ENCODE peak calls at places on chromosomes 2 and 18, in four cellular contexts. One of them, this sample, is unnamed.

GRCh38 chr18:46641917-46642316 is 15.1 kb downstream of the LOXHD1 start:
- DNase-seq in IMR-90: no peak
- DNase-seq in mesendoderm: no peak
- DNase-seq in H1: no peak
- DNase-seq in this sample: no peak

GRCh38 chr2:64945973-64946736 is 43.0 kb upstream of the SLC1A4 start:
- DNase-seq in IMR-90: peak
- DNase-seq in mesendoderm: no peak
- DNase-seq in H1: no peak
- DNase-seq in this sample: no peak

GRCh38 chr2:150133623-150134022 is 353.8 kb downstream of the RND3 start:
- DNase-seq in IMR-90: peak
- DNase-seq in mesendoderm: peak
- DNase-seq in H1: no peak
- DNase-seq in this sample: no peak

GRCh38 chr2:224173210-224173609 is 134.1 kb upstream of the SERPINE2 start:
- DNase-seq in IMR-90: no peak
- DNase-seq in mesendoderm: no peak
- DNase-seq in H1: no peak
- DNase-seq in this sample: no peak

GRCh38 chr2:209600257-209601180 is 171.1 kb upstream of the UNC80 start:
- DNase-seq in IMR-90: no peak
- DNase-seq in mesendoderm: peak
- DNase-seq in H1: no peak
- DNase-seq in this sample: no peak

GRCh38 chr2:37267685-37268084 is 36.2 kb downstream of the NDUFAF7 start:
- DNase-seq in IMR-90: no peak
- DNase-seq in mesendoderm: no peak
- DNase-seq in H1: no peak
- DNase-seq in this sample: no peak

GRCh38 chr2:29139152-29139551 is 23.9 kb downstream of the CLIP4 start:
- DNase-seq in IMR-90: peak
- DNase-seq in mesendoderm: no peak
- DNase-seq in H1: no peak
- DNase-seq in this sample: no peak

GRCh38 chr2:144477943-144478283 is 42.0 kb downstream of the ZEB2 start:
- DNase-seq in IMR-90: peak
- DNase-seq in mesendoderm: peak
- DNase-seq in H1: no peak
- DNase-seq in this sample: no peak

GRCh38 chr18:77056399-77057015 is 76.1 kb downstream of the MBP start:
- DNase-seq in IMR-90: no peak
- DNase-seq in mesendoderm: peak
- DNase-seq in H1: no peak
- DNase-seq in this sample: no peak

GRCh38 chr2:68253211-68254068 is 1.1 kb upstream of the PPP3R1 start:
- DNase-seq in IMR-90: peak
- DNase-seq in mesendoderm: peak
- DNase-seq in H1: no peak
- DNase-seq in this sample: no peak

GRCh38 chr18:55136864-55137263 is 177.6 kb upstream of the CCDC68 start:
- DNase-seq in IMR-90: peak
- DNase-seq in mesendoderm: no peak
- DNase-seq in H1: no peak
- DNase-seq in this sample: no peak

GRCh38 chr2:74915743-74916142 is 42.7 kb upstream of the POLE4 start:
- DNase-seq in IMR-90: peak
- DNase-seq in mesendoderm: no peak
- DNase-seq in H1: no peak
- DNase-seq in this sample: no peak

GRCh38 chr2:70369082-70369481 is 67.2 kb upstream of the FAM136A start:
- DNase-seq in IMR-90: no peak
- DNase-seq in mesendoderm: no peak
- DNase-seq in H1: no peak
- DNase-seq in this sample: no peak

GRCh38 chr2:104872866-104873688 is 19.2 kb downstream of the POU3F3 start:
- DNase-seq in IMR-90: peak
- DNase-seq in mesendoderm: peak
- DNase-seq in H1: no peak
- DNase-seq in this sample: peak

DNA sequence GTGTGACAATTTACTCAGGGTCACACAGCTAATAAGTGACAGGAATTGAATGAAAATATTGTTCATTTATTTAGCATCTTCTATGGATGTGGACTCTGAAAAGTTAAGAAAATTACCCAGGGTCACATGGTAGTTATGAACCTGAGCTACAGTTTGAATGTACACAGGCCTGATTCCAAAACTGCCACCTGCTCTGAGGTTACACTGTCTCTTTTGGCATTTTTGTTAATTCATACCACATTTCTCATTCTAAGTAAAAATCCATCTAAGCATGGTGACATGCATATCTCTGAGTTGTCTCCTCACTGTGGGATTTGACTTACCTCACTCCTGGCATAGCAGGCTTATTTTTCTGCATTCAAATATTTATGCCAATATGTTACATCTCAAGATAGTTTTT is 14.1 kb downstream of the ARL4C start:
- DNase-seq in IMR-90: no peak
- DNase-seq in mesendoderm: no peak
- DNase-seq in H1: no peak
- DNase-seq in this sample: no peak
- H4K8ac ChIP-seq in IMR-90: no peak
- H4K8ac ChIP-seq in mesendoderm: no peak
- H4K8ac ChIP-seq in H1: no peak
- H4K8ac ChIP-seq in this sample: no peak

DNA sequence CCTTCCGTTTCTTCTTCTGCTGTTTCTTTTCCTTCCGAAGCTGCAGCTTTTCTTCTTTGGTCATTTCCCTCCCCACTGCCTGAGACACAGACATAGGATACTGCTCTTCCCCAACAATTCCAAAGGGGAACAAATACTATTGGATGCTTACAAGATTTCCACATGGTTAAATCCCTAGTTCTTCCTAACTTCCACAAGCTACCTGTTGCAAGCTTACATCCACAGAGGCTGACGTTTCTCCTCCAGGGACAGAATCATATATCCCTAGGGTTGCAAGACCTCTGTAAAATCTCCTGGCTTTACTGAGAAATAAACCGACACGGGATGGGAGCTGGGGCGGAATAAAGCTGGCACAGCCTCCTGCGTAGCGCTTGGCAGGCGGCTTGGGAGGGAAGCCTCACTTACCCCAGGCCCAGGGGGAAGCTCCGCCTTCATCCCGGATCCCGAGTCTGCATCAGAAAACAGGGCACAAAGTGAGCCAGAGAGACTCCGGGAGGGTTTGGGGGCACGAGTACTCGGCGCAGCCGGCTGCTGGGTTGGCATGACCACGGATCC is 590 bp downstream of the EIF2B4 start:
- DNase-seq in IMR-90: peak
- DNase-seq in mesendoderm: peak
- DNase-seq in H1: no peak
- DNase-seq in this sample: peak
- H4K5ac ChIP-seq in IMR-90: peak
- H4K5ac ChIP-seq in mesendoderm: no peak
- H4K5ac ChIP-seq in H1: peak
- H4K5ac ChIP-seq in this sample: no peak

GRCh38 chr2:81739971-81740370 is 1435.4 kb upstream of the LRRTM1 start:
- DNase-seq in IMR-90: no peak
- DNase-seq in mesendoderm: no peak
- DNase-seq in H1: no peak
- DNase-seq in this sample: no peak

GRCh38 chr2:81734981-81735380 is 1430.4 kb upstream of the LRRTM1 start:
- DNase-seq in IMR-90: peak
- DNase-seq in mesendoderm: no peak
- DNase-seq in H1: no peak
- DNase-seq in this sample: no peak
- H3K56ac ChIP-seq in IMR-90: no peak
- H3K56ac ChIP-seq in mesendoderm: no peak
- H3K56ac ChIP-seq in H1: no peak
- H3K56ac ChIP-seq in this sample: no peak

DNA sequence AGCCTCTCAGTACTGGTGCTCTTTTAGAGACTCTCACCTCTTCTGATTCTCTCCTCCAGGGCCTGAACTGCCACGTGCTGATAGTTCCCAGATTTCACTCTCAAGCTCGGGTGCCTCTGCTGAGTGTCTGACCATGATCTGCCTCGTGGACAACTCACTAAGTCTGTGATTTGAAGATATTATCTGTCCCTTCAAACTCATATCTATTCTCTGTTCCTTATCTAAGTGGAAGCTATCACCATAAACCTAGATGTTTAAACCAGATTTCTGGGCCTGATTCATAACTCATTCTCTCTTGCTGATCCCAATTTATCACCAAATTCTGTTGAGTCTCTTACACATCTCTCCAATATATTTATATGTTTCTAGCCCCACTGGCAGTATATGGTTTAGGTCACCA is 29.9 kb upstream of the KIDINS220 start:
- DNase-seq in IMR-90: no peak
- DNase-seq in mesendoderm: no peak
- DNase-seq in H1: no peak
- DNase-seq in this sample: no peak
- H4K8ac ChIP-seq in IMR-90: no peak
- H4K8ac ChIP-seq in mesendoderm: no peak
- H4K8ac ChIP-seq in H1: no peak
- H4K8ac ChIP-seq in this sample: no peak

GRCh38 chr2:116545611-116546010 is 1268.9 kb upstream of the DDX18 start:
- DNase-seq in IMR-90: no peak
- DNase-seq in mesendoderm: no peak
- DNase-seq in H1: no peak
- DNase-seq in this sample: no peak
- H4K5ac ChIP-seq in IMR-90: no peak
- H4K5ac ChIP-seq in mesendoderm: no peak
- H4K5ac ChIP-seq in H1: no peak
- H4K5ac ChIP-seq in this sample: no peak

DNA sequence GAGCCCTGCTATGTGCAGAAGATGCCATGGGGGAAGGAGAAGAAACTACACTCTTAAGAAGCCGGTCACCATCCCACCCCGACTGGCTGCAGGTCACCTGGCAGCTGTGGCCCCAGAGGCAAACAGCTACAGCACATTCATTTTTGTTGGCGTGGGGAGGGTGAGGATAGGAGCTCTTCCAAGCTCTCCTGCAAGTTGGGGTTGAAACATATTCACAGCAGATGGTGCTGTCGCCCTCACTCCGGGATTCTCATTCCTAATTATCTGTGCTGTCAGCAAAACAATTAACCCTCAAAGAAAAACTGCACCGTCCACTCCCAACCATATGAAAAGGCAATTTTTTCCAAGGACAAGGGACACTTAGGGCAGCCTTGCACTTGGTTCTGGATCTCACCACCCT is 68.7 kb downstream of the ZBTB7C start:
- DNase-seq in IMR-90: no peak
- DNase-seq in mesendoderm: no peak
- DNase-seq in H1: no peak
- DNase-seq in this sample: no peak
- H3K56ac ChIP-seq in IMR-90: no peak
- H3K56ac ChIP-seq in mesendoderm: peak
- H3K56ac ChIP-seq in H1: no peak
- H3K56ac ChIP-seq in this sample: no peak

GRCh38 chr2:85534875-85535274 is 4.1 kb upstream of the MAT2A start:
- DNase-seq in IMR-90: no peak
- DNase-seq in mesendoderm: no peak
- DNase-seq in H1: no peak
- DNase-seq in this sample: no peak

GRCh38 chr2:85534099-85534498 is 4.9 kb upstream of the MAT2A start:
- DNase-seq in IMR-90: no peak
- DNase-seq in mesendoderm: no peak
- DNase-seq in H1: no peak
- DNase-seq in this sample: no peak

GRCh38 chr2:85537600-85538506 is 1.1 kb upstream of the MAT2A start:
- DNase-seq in IMR-90: no peak
- DNase-seq in mesendoderm: peak
- DNase-seq in H1: peak
- DNase-seq in this sample: peak

GRCh38 chr2:85538507-85539360 is at the start of gene MAT2A:
- DNase-seq in IMR-90: peak
- DNase-seq in mesendoderm: peak
- DNase-seq in H1: peak
- DNase-seq in this sample: peak

GRCh38 chr2:85536479-85536878 is 2.5 kb upstream of the MAT2A start:
- DNase-seq in IMR-90: peak
- DNase-seq in mesendoderm: no peak
- DNase-seq in H1: no peak
- DNase-seq in this sample: no peak
- H4K8ac ChIP-seq in IMR-90: no peak
- H4K8ac ChIP-seq in mesendoderm: no peak
- H4K8ac ChIP-seq in H1: no peak
- H4K8ac ChIP-seq in this sample: no peak

DNA sequence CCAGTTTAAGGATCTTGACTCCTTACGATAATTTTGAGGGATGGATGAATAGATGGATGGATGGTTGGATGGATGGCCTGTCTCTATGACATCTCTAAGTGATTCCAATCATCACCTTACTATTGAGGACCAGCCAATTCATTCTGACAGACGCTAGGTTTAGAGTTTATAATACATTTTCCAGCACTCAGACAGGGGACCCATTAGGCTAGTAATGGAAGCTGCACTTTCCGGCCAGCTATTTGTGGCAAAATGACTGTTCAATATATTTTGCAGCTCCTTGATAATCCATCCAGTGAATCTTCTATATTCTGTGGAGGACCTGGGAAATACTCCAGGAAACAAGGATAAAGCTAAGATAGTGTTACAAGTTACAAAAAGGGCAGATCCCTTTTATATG is 262.9 kb downstream of the TDRD15 start:
- DNase-seq in IMR-90: no peak
- DNase-seq in mesendoderm: no peak
- DNase-seq in H1: no peak
- DNase-seq in this sample: no peak
- H4K5ac ChIP-seq in IMR-90: no peak
- H4K5ac ChIP-seq in mesendoderm: no peak
- H4K5ac ChIP-seq in H1: no peak
- H4K5ac ChIP-seq in this sample: no peak

DNA sequence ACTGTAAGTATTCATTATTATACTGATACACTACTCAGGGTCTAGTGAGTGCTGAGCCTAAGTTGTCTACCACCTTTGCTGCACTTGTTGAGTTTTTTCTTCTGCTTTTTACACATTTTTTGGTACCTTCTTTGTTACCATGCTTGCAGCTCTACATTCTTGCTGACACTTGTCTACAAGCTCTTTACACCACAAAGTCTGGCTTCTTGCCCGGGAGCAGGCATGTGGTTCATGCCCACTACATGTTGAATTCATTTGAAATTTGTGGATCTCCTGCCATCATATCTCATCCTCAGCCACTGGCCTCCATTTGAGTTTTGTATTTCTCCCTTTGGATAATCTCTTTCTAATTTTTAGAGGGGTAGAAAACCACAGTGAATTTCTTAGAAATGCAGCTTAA is 29.9 kb downstream of the IL18R1 start:
- DNase-seq in IMR-90: no peak
- DNase-seq in mesendoderm: no peak
- DNase-seq in H1: no peak
- DNase-seq in this sample: no peak
- H3K56ac ChIP-seq in IMR-90: no peak
- H3K56ac ChIP-seq in mesendoderm: no peak
- H3K56ac ChIP-seq in H1: no peak
- H3K56ac ChIP-seq in this sample: no peak